ENCODE peak calls at places on chromosomes 11 and 22, in five cellular contexts. One of them, this sample, is unnamed.

GRCh38 chr11:23540101-23540561 is 679.9 kb upstream of the CCDC179 start:
- DNase-seq in heart left ventricle: no peak
- DNase-seq in HCT116: no peak
- DNase-seq in IMR-90: peak; percentile 53
- DNase-seq in spleen: no peak
- DNase-seq in this sample: peak; percentile 46

GRCh38 chr11:106956887-106957505 is 61.3 kb downstream of the GUCY1A2 start:
- DNase-seq in heart left ventricle: peak; percentile 18
- DNase-seq in HCT116: no peak
- DNase-seq in IMR-90: no peak
- DNase-seq in spleen: no peak
- DNase-seq in this sample: no peak

GRCh38 chr11:60842688-60843605 is 1.0 kb downstream of the CCDC86 start:
- DNase-seq in heart left ventricle: no peak
- DNase-seq in HCT116: no peak
- DNase-seq in IMR-90: no peak
- DNase-seq in spleen: no peak
- DNase-seq in this sample: peak; percentile 29

GRCh38 chr11:122633219-122633829 is 22.2 kb upstream of the UBASH3B start:
- DNase-seq in heart left ventricle: no peak
- DNase-seq in HCT116: no peak
- DNase-seq in IMR-90: peak; percentile 69
- DNase-seq in spleen: no peak
- DNase-seq in this sample: peak; percentile 15

GRCh38 chr22:46006379-46007002 is 29.5 kb upstream of the WNT7B start:
- DNase-seq in heart left ventricle: peak; percentile 96
- DNase-seq in HCT116: peak; percentile 60
- DNase-seq in IMR-90: peak; percentile 80
- DNase-seq in spleen: peak; percentile 98
- DNase-seq in this sample: peak; percentile 86

GRCh38 chr11:93972790-93973189 is 48.4 kb upstream of the HEPHL1 start:
- DNase-seq in heart left ventricle: no peak
- DNase-seq in HCT116: no peak
- DNase-seq in IMR-90: no peak
- DNase-seq in spleen: no peak
- DNase-seq in this sample: no peak

GRCh38 chr11:44149651-44150050 is 54.2 kb downstream of the EXT2 start:
- DNase-seq in heart left ventricle: no peak
- DNase-seq in HCT116: no peak
- DNase-seq in IMR-90: peak; percentile 31
- DNase-seq in spleen: no peak
- DNase-seq in this sample: no peak

GRCh38 chr11:76347391-76347790 is 33.5 kb downstream of the THAP12 start:
- DNase-seq in heart left ventricle: no peak
- DNase-seq in HCT116: no peak
- DNase-seq in IMR-90: no peak
- DNase-seq in spleen: no peak
- DNase-seq in this sample: no peak

GRCh38 chr11:36790450-36790849 is 192.4 kb upstream of the RAG2 start:
- DNase-seq in heart left ventricle: no peak
- DNase-seq in HCT116: no peak
- DNase-seq in IMR-90: no peak
- DNase-seq in spleen: no peak
- DNase-seq in this sample: no peak

GRCh38 chr11:102118937-102119336 is 8.7 kb downstream of the YAP1 start:
- DNase-seq in heart left ventricle: no peak
- DNase-seq in HCT116: no peak
- DNase-seq in IMR-90: no peak
- DNase-seq in spleen: no peak
- DNase-seq in this sample: no peak

GRCh38 chr11:10415817-10416392 is 39.2 kb upstream of the AMPD3 start:
- DNase-seq in heart left ventricle: no peak
- DNase-seq in HCT116: no peak
- DNase-seq in IMR-90: no peak
- DNase-seq in spleen: no peak
- DNase-seq in this sample: no peak

GRCh38 chr11:118224512-118225180 is at the start of gene JAML:
- DNase-seq in heart left ventricle: no peak
- DNase-seq in HCT116: no peak
- DNase-seq in IMR-90: no peak
- DNase-seq in spleen: no peak
- DNase-seq in this sample: no peak

GRCh38 chr22:36507518-36508010 is 724 bp upstream of the FOXRED2 start:
- DNase-seq in heart left ventricle: no peak
- DNase-seq in HCT116: no peak
- DNase-seq in IMR-90: no peak
- DNase-seq in spleen: no peak
- DNase-seq in this sample: no peak

GRCh38 chr11:124832571-124832970 is 32.4 kb upstream of the MSANTD2 start:
- DNase-seq in heart left ventricle: no peak
- DNase-seq in HCT116: no peak
- DNase-seq in IMR-90: no peak
- DNase-seq in spleen: no peak
- DNase-seq in this sample: no peak

GRCh38 chr11:115709297-115709696 is 205.1 kb upstream of the CADM1 start:
- DNase-seq in heart left ventricle: no peak
- DNase-seq in HCT116: no peak
- DNase-seq in IMR-90: no peak
- DNase-seq in spleen: no peak
- DNase-seq in this sample: no peak

GRCh38 chr22:42747701-42748513 is 27.2 kb upstream of the A4GALT start:
- DNase-seq in heart left ventricle: peak; percentile 43
- DNase-seq in HCT116: no peak
- DNase-seq in IMR-90: peak; percentile 76
- DNase-seq in spleen: no peak
- DNase-seq in this sample: no peak

GRCh38 chr11:76263166-76263565 is 56.9 kb upstream of the WNT11 start:
- DNase-seq in heart left ventricle: no peak
- DNase-seq in HCT116: no peak
- DNase-seq in IMR-90: no peak
- DNase-seq in spleen: no peak
- DNase-seq in this sample: no peak

GRCh38 chr11:102582140-102582539 is 43.0 kb downstream of the MMP20 start:
- DNase-seq in heart left ventricle: no peak
- DNase-seq in HCT116: no peak
- DNase-seq in IMR-90: no peak
- DNase-seq in spleen: no peak
- DNase-seq in this sample: no peak

GRCh38 chr11:128299132-128299726 is 288.1 kb downstream of the ETS1 start:
- DNase-seq in heart left ventricle: no peak
- DNase-seq in HCT116: no peak
- DNase-seq in IMR-90: peak; percentile 80
- DNase-seq in spleen: no peak
- DNase-seq in this sample: no peak

GRCh38 chr11:61507962-61508824 is at the start of gene LRRC10B:
- DNase-seq in heart left ventricle: no peak
- DNase-seq in HCT116: peak; percentile 52
- DNase-seq in IMR-90: no peak
- DNase-seq in spleen: no peak
- DNase-seq in this sample: no peak

GRCh38 chr11:34524696-34525095 is 11.1 kb upstream of the ELF5 start:
- DNase-seq in heart left ventricle: no peak
- DNase-seq in HCT116: no peak
- DNase-seq in IMR-90: no peak
- DNase-seq in spleen: no peak
- DNase-seq in this sample: no peak

GRCh38 chr22:24977370-24978230 is 25.1 kb downstream of the KIAA1671 start:
- DNase-seq in heart left ventricle: peak; percentile 73
- DNase-seq in HCT116: no peak
- DNase-seq in IMR-90: no peak
- DNase-seq in spleen: no peak
- DNase-seq in this sample: no peak

GRCh38 chr11:95968585-95968984 is 44.7 kb upstream of the MTMR2 start:
- DNase-seq in heart left ventricle: no peak
- DNase-seq in HCT116: no peak
- DNase-seq in IMR-90: peak; percentile 12
- DNase-seq in spleen: no peak
- DNase-seq in this sample: no peak

DNA sequence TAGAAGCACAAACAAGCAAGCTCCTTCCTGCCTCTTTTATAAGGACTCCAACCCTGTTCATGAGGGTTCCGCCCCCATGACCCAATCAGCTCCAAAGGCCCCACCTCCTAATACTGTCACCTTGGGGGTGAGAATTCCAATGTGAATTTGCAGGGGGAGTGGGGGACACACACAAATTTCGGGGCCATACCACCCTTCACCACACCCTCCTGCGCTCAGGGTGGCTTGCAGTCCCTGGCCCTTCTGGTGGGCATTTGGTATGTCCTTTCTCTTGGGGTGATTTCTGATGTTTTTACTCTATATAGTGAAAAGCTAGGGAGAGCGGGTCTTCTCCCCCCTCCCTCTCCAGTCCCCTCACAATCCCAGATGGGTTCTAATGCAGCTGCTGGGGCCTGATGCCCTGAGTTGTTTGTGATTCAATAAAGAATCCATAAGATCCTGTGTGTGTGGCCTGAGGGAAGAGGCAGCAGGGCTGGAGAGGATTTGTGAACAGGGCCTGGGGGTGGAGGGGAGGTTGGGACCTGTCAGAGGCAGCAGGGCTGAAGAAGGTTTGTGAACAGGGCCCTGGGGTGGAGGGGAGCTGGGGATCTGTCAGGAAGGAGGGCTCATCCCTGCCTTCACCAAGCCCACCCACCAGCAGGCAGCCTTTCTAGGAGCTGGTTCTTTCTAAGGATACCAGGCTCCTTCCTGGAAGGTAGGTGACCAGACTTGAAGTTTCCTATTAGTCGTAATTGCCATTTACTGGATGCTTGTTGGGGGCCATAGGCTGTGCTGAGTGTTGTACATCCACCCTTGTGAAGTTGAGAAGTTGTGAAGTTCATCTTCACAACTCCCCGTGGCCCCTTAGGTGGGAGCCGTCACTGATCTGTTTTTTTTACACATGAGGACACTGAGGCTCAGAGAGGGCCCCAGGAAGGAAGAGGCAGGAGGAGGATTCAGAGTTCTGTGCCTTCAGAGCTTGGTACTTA is 7.9 kb downstream of the SLC35C1 start:
- DNase-seq in heart left ventricle: no peak
- DNase-seq in HCT116: no peak
- DNase-seq in IMR-90: no peak
- DNase-seq in spleen: no peak
- DNase-seq in this sample: no peak
- TF ChIP-seq POLR2A in heart left ventricle: no peak
- TF ChIP-seq POLR2A in HCT116: no peak
- TF ChIP-seq POLR2A in IMR-90: no peak
- TF ChIP-seq POLR2A in spleen: no peak
- TF ChIP-seq POLR2A in this sample: no peak

GRCh38 chr11:64855596-64856304 is 11.3 kb upstream of the CDC42BPG start:
- DNase-seq in heart left ventricle: no peak
- DNase-seq in HCT116: no peak
- DNase-seq in IMR-90: no peak
- DNase-seq in spleen: no peak
- DNase-seq in this sample: no peak
- TF ChIP-seq POLR2A in heart left ventricle: no peak
- TF ChIP-seq POLR2A in HCT116: no peak
- TF ChIP-seq POLR2A in IMR-90: no peak
- TF ChIP-seq POLR2A in spleen: no peak
- TF ChIP-seq POLR2A in this sample: no peak

GRCh38 chr11:16738198-16738948 is at the start of gene C11orf58:
- DNase-seq in heart left ventricle: peak; percentile 96
- DNase-seq in HCT116: peak; percentile 92
- DNase-seq in IMR-90: peak; percentile 96
- DNase-seq in spleen: peak; percentile 98
- DNase-seq in this sample: peak; percentile 97
- TF ChIP-seq POLR2A in heart left ventricle: no peak
- TF ChIP-seq POLR2A in HCT116: peak; percentile 93
- TF ChIP-seq POLR2A in IMR-90: peak; percentile 94
- TF ChIP-seq POLR2A in spleen: peak; percentile 77
- TF ChIP-seq POLR2A in this sample: peak; percentile 98

DNA sequence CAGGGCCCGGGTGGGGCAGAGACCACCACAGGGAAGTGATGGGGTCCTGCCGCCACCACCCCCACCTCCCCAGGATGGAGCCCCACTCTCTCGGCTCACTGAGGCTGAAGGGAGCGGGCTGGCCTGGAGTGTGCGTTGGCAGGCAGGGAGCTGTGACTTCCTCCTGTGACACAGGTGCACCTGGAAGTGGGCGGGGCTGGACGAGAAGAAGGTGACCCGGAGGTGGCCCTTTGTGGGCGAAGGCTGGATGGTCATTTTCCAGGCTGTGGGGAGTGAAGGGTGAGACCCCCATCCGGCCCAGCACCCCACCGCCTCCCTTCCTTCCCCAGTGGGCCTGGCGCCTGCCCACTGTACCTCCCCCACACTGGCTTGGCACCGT is 15.4 kb downstream of the IL17REL start:
- DNase-seq in heart left ventricle: no peak
- DNase-seq in HCT116: no peak
- DNase-seq in IMR-90: no peak
- DNase-seq in spleen: no peak
- DNase-seq in this sample: no peak
- TF ChIP-seq POLR2A in heart left ventricle: no peak
- TF ChIP-seq POLR2A in HCT116: no peak
- TF ChIP-seq POLR2A in IMR-90: no peak
- TF ChIP-seq POLR2A in spleen: no peak
- TF ChIP-seq POLR2A in this sample: no peak

DNA sequence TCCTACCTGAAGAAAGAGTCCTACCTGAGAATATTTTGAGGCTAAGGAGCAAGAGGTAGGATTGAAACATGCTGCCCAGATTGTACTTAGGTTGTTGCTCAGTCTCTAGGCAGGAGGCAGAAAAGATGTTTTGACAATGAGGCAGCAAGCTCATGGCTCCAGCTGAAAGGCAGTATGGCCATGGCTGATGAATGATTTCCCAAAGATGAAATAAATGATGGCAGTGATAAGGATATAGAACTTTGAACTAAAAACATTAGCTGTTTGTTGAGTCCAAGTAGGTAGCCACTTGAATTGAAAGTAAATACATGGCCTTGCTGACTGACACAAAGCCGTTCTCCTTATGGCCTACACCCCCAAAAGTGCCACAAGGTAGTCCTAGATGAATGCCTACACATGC is 6.8 kb upstream of the NEU3 start:
- DNase-seq in heart left ventricle: no peak
- DNase-seq in HCT116: no peak
- DNase-seq in IMR-90: no peak
- DNase-seq in spleen: no peak
- DNase-seq in this sample: no peak
- TF ChIP-seq POLR2A in heart left ventricle: no peak
- TF ChIP-seq POLR2A in HCT116: no peak
- TF ChIP-seq POLR2A in IMR-90: no peak
- TF ChIP-seq POLR2A in spleen: no peak
- TF ChIP-seq POLR2A in this sample: no peak

DNA sequence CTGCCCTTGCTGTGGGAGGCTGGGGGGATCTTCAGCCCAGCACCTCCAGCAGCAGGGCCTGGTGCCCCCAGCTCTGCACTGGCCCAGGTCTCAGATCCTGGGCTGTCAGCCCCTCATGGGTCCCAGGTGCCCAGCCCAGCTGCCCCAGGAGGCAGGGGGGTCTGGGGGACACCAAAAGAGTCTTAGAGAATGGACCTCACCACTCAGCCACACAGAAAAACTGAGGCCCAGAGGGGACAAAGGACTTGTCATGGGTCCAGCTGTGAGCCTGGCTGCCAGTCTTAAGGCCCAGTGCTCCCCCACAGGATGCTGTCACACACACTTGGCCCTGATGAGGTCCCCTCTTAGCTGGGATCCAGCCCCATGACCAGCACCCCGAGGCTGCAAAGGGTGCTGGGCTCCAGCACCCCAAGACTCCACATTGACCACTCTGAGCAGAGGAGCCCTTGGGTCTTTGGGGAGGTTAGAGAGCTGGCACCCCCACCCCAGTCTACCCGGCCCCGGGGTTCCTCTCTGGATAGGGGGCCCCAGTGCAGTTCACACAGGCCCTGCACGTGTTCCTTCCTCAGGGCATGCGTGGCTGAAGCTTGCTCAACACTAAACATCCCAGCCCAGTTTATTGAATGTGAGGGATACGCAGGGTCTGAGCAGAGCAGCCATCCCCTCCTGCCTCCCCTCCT is 54.4 kb downstream of the IGLL5 start:
- DNase-seq in heart left ventricle: no peak
- DNase-seq in HCT116: no peak
- DNase-seq in IMR-90: no peak
- DNase-seq in spleen: peak; percentile 74
- DNase-seq in this sample: no peak
- TF ChIP-seq POLR2A in heart left ventricle: no peak
- TF ChIP-seq POLR2A in HCT116: no peak
- TF ChIP-seq POLR2A in IMR-90: no peak
- TF ChIP-seq POLR2A in spleen: no peak
- TF ChIP-seq POLR2A in this sample: no peak